ENCODE peak calls at places on chromosomes 5 and 9, in seven cellular contexts. C, Q, E, S, D, R and Y are unnamed samples. For H3K79me1, the result is how much of the 10 kb centered on the place peaks cover.

GRCh38 chr5:52517667-52518066 is 270.0 kb upstream of the ITGA1 start:
- DNase-seq in C (no peak), Q (no peak), E (no peak), S (no peak), D (no peak), R (no peak), Y (no peak)

GRCh38 chr5:10420926-10421325 is 20.8 kb upstream of the ROPN1L start:
- DNase-seq in C (no peak), Q (peak), E (no peak), S (no peak), D (no peak), R (no peak), Y (no peak)

GRCh38 chr9:15961217-15961616 is 408.4 kb downstream of the CCDC171 start:
- DNase-seq in C (no peak), Q (no peak), E (no peak), S (no peak), D (no peak), R (no peak), Y (no peak)

GRCh38 chr9:6584881-6585597 is 60.5 kb downstream of the GLDC start:
- DNase-seq in C (no peak), Q (peak), E (no peak), S (peak), D (peak), R (peak), Y (no peak)

GRCh38 chr5:1799110-1799601 is 481 bp downstream of the MRPL36 start:
- DNase-seq in C (no peak), Q (peak), E (no peak), S (peak), D (peak), R (no peak), Y (no peak)

GRCh38 chr9:92342825-92343488 is 17.2 kb downstream of the CENPP start:
- DNase-seq in C (no peak), Q (peak), E (no peak), S (no peak), D (no peak), R (no peak), Y (no peak)

GRCh38 chr5:130710596-130710995 is 454.5 kb downstream of the HINT1 start:
- DNase-seq in C (no peak), Q (no peak), E (no peak), S (peak), D (peak), R (no peak), Y (no peak)

GRCh38 chr5:175920506-175920865 is 47.6 kb downstream of the THOC3 start:
- DNase-seq in C (no peak), Q (no peak), E (no peak), S (no peak), D (no peak), R (no peak), Y (no peak)

GRCh38 chr5:129431406-129431805 is 28.7 kb upstream of the ADAMTS19 start:
- DNase-seq in C (no peak), Q (peak), E (no peak), S (peak), D (no peak), R (no peak), Y (no peak)

GRCh38 chr5:42429694-42430093 is 6.5 kb downstream of the GHR start:
- DNase-seq in C (no peak), Q (no peak), E (no peak), S (no peak), D (no peak), R (no peak), Y (no peak)

GRCh38 chr5:66171349-66172344 is 27.5 kb downstream of the SREK1 start:
- DNase-seq in C (no peak), Q (peak), E (no peak), S (peak), D (peak), R (peak), Y (no peak)

GRCh38 chr5:136811551-136811950 is 446.2 kb upstream of the TRPC7 start:
- DNase-seq in C (no peak), Q (peak), E (no peak), S (peak), D (no peak), R (no peak), Y (no peak)

GRCh38 chr5:816176-816575 is 31.6 kb upstream of the ZDHHC11B start:
- DNase-seq in C (no peak), Q (no peak), E (no peak), S (no peak), D (no peak), R (no peak), Y (no peak)

GRCh38 chr9:127875306-127875966 is 2.0 kb downstream of the AK1 start:
- DNase-seq in C (no peak), Q (peak), E (no peak), S (peak), D (no peak), R (no peak), Y (no peak)

GRCh38 chr9:101468116-101468515 is 32.5 kb upstream of the ALDOB start:
- DNase-seq in C (no peak), Q (no peak), E (no peak), S (no peak), D (no peak), R (no peak), Y (no peak)

GRCh38 chr9:123402981-123403509 is 47.0 kb downstream of the CRB2 start:
- DNase-seq in C (no peak), Q (no peak), E (no peak), S (no peak), D (no peak), R (no peak), Y (no peak)

GRCh38 chr5:10489810-10490426 is 48.2 kb downstream of the ROPN1L start:
- DNase-seq in C (no peak), Q (peak), E (no peak), S (no peak), D (no peak), R (no peak), Y (no peak)

GRCh38 chr5:63648376-63648775 is 313.9 kb downstream of the HTR1A start:
- DNase-seq in C (no peak), Q (no peak), E (no peak), S (no peak), D (peak), R (no peak), Y (no peak)
- H3K79me1 ChIP-seq in C (under half), Q (under half), E (under half), S (under half), D (under half), R (under half), Y (under half)

DNA sequence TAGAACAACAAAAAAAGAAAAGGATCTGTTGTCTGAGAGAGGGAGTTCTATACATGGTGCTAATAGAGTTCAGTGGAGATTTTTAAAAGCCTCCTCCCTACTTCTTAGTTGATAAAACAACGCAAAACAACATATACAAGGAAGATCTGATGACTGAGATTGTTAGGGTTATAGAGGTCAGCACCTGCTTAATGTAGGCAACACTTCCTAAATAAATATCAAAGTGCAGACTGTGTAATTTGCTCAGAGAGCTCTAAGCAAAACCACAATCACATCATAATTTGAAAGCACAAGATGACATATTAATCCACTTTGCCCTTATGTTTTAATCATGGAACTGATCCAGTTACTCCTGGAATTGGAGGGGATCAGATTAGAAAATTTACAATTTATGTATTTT is 474.5 kb downstream of the PRR16 start:
- DNase-seq in C (no peak), Q (no peak), E (no peak), S (no peak), D (no peak), R (no peak), Y (no peak)
- H3K79me1 ChIP-seq in C (under half), Q (under half), E (under half), S (under half), D (under half), R (under half), Y (under half)

GRCh38 chr5:139861889-139862207 is 66.2 kb downstream of the PSD2 start:
- DNase-seq in C (no peak), Q (no peak), E (no peak), S (no peak), D (no peak), R (no peak), Y (no peak)
- H3K79me1 ChIP-seq in C (under half), Q (under half), E (under half), S (under half), D (under half), R (under half), Y (under half)

DNA sequence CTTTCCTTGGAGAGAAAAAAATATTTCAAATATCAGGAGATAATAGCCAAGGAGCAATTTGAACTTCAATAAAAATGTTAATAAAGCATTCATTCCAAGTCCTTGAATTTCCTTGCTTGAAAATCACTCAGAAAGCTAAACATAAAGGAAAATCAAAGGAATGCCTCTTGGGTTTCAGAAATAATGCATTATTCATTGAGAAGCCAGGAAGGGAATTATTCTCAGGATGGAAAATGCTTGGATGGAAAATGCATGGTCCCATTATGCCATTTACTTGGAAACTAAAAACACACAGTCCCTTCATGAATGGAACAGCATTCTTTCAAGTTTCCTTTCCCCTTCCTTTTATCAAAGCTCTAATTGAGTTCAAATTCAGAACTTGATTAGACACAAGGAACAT is 160.9 kb downstream of the LPAR1 start:
- DNase-seq in C (no peak), Q (no peak), E (no peak), S (no peak), D (no peak), R (no peak), Y (no peak)
- H3K79me1 ChIP-seq in C (under half), Q (half or more), E (under half), S (under half), D (under half), R (under half), Y (under half)

GRCh38 chr9:99419099-99419498 is 197.0 kb downstream of the SEC61B start:
- DNase-seq in C (no peak), Q (peak), E (no peak), S (peak), D (no peak), R (no peak), Y (no peak)
- H3K79me1 ChIP-seq in C (under half), Q (under half), E (under half), S (under half), D (under half), R (under half), Y (under half)

DNA sequence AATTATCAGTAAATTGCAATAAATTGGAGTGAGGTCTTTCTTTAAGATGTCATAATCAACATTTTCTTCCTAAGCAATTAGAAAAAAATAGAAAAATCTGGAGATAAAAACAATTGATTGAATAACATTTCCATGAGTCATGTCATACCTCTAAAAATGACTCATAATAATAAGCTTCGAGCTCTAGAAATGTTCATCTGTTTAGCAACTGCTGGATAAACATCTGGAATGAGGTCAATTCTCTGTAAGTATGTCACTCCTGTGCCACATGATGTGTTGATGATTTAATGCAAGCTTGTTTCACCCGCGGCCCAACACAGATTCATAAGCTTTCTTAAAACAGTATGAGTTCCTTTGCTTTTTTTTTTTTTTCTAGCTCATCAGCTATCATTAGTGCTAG is 39.7 kb upstream of the PAM start:
- DNase-seq in C (no peak), Q (peak), E (no peak), S (peak), D (no peak), R (peak), Y (no peak)
- H3K79me1 ChIP-seq in C (under half), Q (under half), E (under half), S (under half), D (under half), R (under half), Y (under half)

DNA sequence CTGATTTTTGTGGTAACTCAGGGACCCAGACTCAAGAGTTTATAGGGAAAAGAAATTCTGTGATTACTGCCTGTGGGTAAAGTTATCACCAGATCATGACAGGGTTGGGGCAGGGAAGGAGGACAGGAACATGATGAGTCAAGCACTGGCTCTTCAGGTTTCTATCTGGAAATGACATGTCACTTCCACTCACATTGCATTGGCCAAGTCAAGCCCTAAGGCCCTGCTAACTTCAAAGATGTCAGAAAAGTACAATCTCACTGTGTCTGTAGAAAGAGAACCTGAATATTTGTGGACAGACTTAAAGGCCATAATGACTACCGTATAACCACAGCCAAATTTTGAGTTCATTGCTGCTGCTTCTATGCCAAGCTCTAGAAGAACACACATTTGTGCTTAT is 187.7 kb downstream of the TLE4 start:
- DNase-seq in C (no peak), Q (no peak), E (no peak), S (no peak), D (no peak), R (peak), Y (no peak)
- H3K79me1 ChIP-seq in C (under half), Q (under half), E (under half), S (under half), D (under half), R (under half), Y (under half)

DNA sequence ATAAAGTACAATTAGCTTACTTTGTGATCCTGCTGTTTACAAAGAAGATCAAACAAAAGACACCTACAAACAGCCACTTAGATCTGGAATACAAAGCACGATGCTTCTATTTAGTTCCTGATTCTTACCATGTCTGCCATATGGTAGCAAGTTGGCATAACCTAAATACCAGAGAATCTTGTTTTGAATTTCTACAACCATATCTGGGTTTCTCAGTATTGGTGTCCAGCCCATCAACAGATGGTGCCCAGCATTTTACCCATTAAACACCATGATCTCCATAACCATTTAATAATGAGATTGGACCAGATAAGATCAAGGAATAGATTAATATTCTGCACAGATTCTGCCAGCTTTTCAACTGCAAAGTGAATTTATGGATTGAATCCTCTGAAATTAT is 29.8 kb downstream of the SLC24A2 start:
- DNase-seq in C (no peak), Q (no peak), E (no peak), S (no peak), D (no peak), R (no peak), Y (no peak)
- H3K79me1 ChIP-seq in C (under half), Q (under half), E (under half), S (under half), D (under half), R (under half), Y (under half)

GRCh38 chr5:135128361-135128760 is 94.3 kb upstream of the PITX1 start:
- DNase-seq in C (no peak), Q (no peak), E (no peak), S (no peak), D (no peak), R (no peak), Y (no peak)
- H3K79me1 ChIP-seq in C (under half), Q (under half), E (under half), S (under half), D (under half), R (under half), Y (under half)